ENCODE peak calls at places on chromosomes 6 and 20, in four cellular contexts. D is K562, H is GM12878, C is HepG2. T is an unnamed sample.

GRCh38 chr6:125639621-125640020 is 109.8 kb upstream of the HEY2 start:
- DNase-seq in C (no peak), D (no peak), H (no peak), T (no peak)

GRCh38 chr6:16130932-16131387 is 2.1 kb downstream of the MYLIP start:
- DNase-seq in C (peak), H (peak), D (peak), T (no peak)

GRCh38 chr6:143967861-143968498 is 40.1 kb downstream of the PLAGL1 start:
- DNase-seq in H (no peak), C (no peak), D (no peak), T (no peak)

GRCh38 chr20:9015984-9016324 is 52.9 kb upstream of the PLCB4 start:
- DNase-seq in H (no peak), D (no peak), C (no peak), T (peak)

GRCh38 chr6:125066964-125067363 is 86.6 kb upstream of the TPD52L1 start:
- DNase-seq in C (no peak), D (no peak), H (no peak), T (no peak)

GRCh38 chr6:5665173-5665572 is 341.6 kb downstream of the NRN1 start:
- DNase-seq in H (no peak), C (no peak), D (no peak), T (no peak)

GRCh38 chr6:75103411-75103810 is 102.4 kb downstream of the COL12A1 start:
- DNase-seq in D (no peak), H (no peak), C (no peak), T (no peak)

GRCh38 chr6:157861814-157862213 is 38.8 kb downstream of the SNX9 start:
- DNase-seq in D (no peak), C (no peak), H (no peak), T (no peak)

GRCh38 chr20:11676618-11677289 is 240.9 kb upstream of the BTBD3 start:
- DNase-seq in C (peak), H (no peak), D (peak), T (peak)

GRCh38 chr20:40960101-40960500 is 68.5 kb upstream of the TOP1 start:
- DNase-seq in D (no peak), C (no peak), H (no peak), T (no peak)

GRCh38 chr6:74041420-74041819 is 345.4 kb downstream of the CD109 start:
- DNase-seq in H (no peak), C (no peak), D (no peak), T (peak)

GRCh38 chr20:63689046-63690000 is 7.1 kb upstream of the TNFRSF6B start:
- DNase-seq in C (no peak), D (no peak), H (no peak), T (no peak)

GRCh38 chr20:38776363-38776762 is 28.1 kb downstream of the ACTR5 start:
- DNase-seq in H (no peak), D (no peak), C (no peak), T (no peak)

GRCh38 chr20:44594730-44595129 is 12.4 kb downstream of the PKIG start:
- DNase-seq in C (no peak), H (no peak), D (no peak), T (no peak)

GRCh38 chr20:50624351-50625016 is 66.9 kb downstream of the RIPOR3 start:
- DNase-seq in H (no peak), C (peak), D (no peak), T (no peak)

GRCh38 chr6:107716688-107717089 is 107.4 kb downstream of the SCML4 start:
- DNase-seq in D (peak), C (no peak), H (peak), T (no peak)

GRCh38 chr6:166604911-166605310 is 18.4 kb upstream of the RAMACL start:
- DNase-seq in D (no peak), C (no peak), H (no peak), T (no peak)

GRCh38 chr6:152598858-152599537 is 38.2 kb downstream of the SYNE1 start:
- DNase-seq in C (no peak), D (no peak), H (no peak), T (no peak)

GRCh38 chr6:444653-445275 is 53.2 kb downstream of the IRF4 start:
- DNase-seq in H (no peak), D (no peak), C (no peak), T (no peak)

GRCh38 chr6:31791324-31792089 is 4.0 kb downstream of the VARS1 start:
- DNase-seq in H (no peak), D (peak), C (peak), T (peak)

GRCh38 chr20:60131375-60131774 is 173.2 kb downstream of the CDH26 start:
- DNase-seq in D (no peak), C (no peak), H (no peak), T (no peak)

GRCh38 chr6:1130692-1131091 is 181.2 kb upstream of the FOXQ1 start:
- DNase-seq in C (no peak), D (no peak), H (no peak), T (no peak)

GRCh38 chr6:4666886-4667513 is 109.2 kb upstream of the CDYL start:
- DNase-seq in C (no peak), H (no peak), D (no peak), T (no peak)

GRCh38 chr6:108609276-108609769 is 48.6 kb downstream of the FOXO3 start:
- DNase-seq in D (no peak), C (no peak), H (no peak), T (no peak)

GRCh38 chr6:142207265-142207877 is 60.3 kb downstream of the VTA1 start:
- DNase-seq in C (peak), D (peak), H (no peak), T (peak)

GRCh38 chr6:37884548-37884947 is 65.0 kb downstream of the ZFAND3 start:
- DNase-seq in H (no peak), D (no peak), C (no peak), T (no peak)

GRCh38 chr6:47112311-47112710 is 70.2 kb upstream of the ADGRF1 start:
- DNase-seq in D (no peak), C (no peak), H (no peak), T (no peak)

GRCh38 chr6:22737331-22737730 is 168.0 kb downstream of the HDGFL1 start:
- DNase-seq in H (peak), C (no peak), D (no peak), T (peak)

GRCh38 chr20:2618815-2619214 is 33.6 kb upstream of the NOP56 start:
- DNase-seq in H (no peak), C (no peak), D (no peak), T (no peak)

GRCh38 chr20:10673831-10674683 is at the start of gene JAG1:
- DNase-seq in H (peak), C (peak), D (peak), T (peak)

GRCh38 chr20:38299963-38300362 is 4.0 kb upstream of the BPI start:
- DNase-seq in D (no peak), H (no peak), C (no peak), T (no peak)

GRCh38 chr6:44554901-44555300 is 167.4 kb downstream of the CDC5L start:
- DNase-seq in D (no peak), C (no peak), H (no peak), T (no peak)

GRCh38 chr6:169997930-169998218 is 246.5 kb downstream of the ERMARD start:
- DNase-seq in C (no peak), D (no peak), H (no peak), T (no peak)

DNA sequence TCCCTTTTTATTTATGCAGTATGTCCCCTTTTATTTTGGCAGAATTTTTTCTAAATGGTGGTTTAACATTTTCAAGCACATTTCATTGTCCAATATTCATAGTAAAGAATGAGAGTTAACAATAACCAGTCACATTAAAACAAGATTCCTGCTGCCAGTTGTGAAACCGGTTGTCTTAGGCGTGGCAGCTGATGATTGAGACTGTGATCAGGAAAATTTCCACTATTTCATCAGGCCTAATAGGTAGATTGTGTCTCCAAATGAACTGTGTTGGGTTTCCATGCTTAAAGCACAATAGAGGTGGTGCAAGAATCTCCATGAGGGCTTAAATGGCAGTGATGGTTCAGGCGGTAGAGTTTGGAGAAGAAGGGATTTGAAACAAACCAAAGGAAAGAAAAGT is 15.3 kb downstream of the PRDM1 start:
- DNase-seq in D (no peak), C (no peak), H (no peak), T (no peak)
- TF ChIP-seq TCF7 in D (no peak), C (no peak), H (no peak), T (no peak)

DNA sequence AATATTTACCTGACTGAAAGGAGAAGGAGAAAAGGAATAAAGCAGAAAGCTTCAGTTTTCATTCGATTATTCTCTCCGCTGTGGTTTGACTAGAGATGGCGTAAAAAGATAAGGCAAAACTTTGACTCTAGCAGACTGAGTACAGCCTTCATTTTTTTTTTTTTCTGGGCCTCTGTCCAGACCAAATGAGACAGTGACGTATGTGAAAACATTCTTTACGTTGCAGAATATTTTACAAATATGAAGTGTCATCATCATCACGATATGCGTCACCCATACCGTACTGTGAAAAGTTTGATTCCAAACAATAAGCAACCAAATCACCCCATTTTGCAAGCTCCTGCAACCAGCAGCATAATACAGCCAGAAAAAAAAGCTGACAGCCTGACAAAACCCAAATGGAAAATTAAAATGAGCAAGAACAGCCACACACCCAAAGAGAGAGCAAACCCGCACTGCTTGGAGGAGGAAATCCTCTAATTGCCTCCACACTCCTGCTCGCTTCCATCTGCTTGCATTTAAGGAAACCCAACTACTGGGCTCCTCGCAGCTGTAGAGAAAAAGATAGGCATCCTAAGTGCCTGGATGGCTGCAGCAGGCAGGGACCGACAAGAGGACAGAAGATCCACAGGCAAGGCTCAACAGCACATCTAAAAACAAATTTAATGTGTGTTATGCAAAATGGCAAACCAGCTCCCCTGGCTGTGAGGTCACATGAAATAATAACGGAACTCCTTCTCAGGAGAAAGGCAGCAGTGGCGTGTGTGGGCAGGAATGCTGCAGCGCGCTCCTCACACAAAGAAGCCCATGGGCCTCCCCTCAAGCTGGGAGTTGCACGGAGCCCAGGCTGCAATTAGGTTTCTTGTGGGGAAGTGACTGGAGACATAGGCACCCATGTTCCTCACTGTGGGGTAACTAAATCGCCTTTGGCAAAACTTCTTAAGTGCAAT is 113.1 kb downstream of the FYN start:
- DNase-seq in C (no peak), D (no peak), H (no peak), T (no peak)
- TF ChIP-seq TCF7 in C (no peak), D (no peak), H (no peak), T (no peak)

GRCh38 chr20:58416832-58417231 is 27.8 kb downstream of the VAPB start:
- DNase-seq in C (no peak), D (no peak), H (no peak), T (no peak)
- TF ChIP-seq TCF7 in C (no peak), D (no peak), H (no peak), T (no peak)

GRCh38 chr20:31517373-31517772 is 3.1 kb downstream of the HM13 start:
- DNase-seq in H (no peak), C (peak), D (peak), T (peak)
- TF ChIP-seq TCF7 in H (no peak), C (no peak), D (no peak), T (no peak)

DNA sequence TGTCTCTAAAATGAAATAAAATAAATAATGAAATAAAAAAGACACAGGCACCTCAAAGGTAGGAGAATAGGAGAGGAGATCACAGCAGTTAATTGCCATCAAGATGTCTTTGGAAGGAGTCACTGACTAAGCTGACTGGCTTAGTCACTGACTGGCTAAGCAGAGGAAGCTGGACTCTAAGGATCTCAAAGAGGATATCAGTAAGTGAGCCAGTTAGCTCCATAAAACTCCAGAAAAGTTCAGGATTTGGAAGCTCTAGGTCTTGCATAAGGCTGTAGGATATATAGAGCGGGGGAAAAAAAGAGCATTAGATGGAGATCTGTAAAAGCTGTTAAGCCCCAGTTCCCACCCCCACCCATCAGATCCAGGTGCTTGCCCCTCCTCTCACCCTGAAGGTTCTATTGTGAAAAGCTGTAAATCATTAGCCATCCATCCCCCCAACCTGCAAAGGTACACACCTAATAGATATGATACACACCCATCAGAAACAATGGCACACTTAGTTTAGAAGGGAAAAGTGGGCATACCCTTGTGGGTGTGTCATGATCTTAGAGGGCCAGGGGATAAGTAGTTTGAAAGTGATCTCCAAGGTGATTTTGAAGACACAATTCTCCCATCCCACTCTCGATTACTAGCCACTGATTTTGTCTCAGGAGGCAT is 32.2 kb downstream of the CARMIL1 start:
- DNase-seq in H (no peak), C (no peak), D (no peak), T (no peak)
- TF ChIP-seq TCF7 in H (no peak), C (no peak), D (no peak), T (no peak)

T was measured in WTC11.